ENCODE peak calls at places on chromosomes 4 and X, in ten cellular contexts. One of them, this sample, is unnamed. For H3K27me3, the result is how much of the 10 kb centered on the place peaks cover.

GRCh38 chr4:187606581-187606980 is 389.0 kb upstream of the ZFP42 start:
- DNase-seq in tibial nerve: no peak
- DNase-seq in H9: peak
- DNase-seq in astrocyte: peak
- DNase-seq in cardiac muscle cell: peak
- DNase-seq in CD8-positive, alpha-beta memory T cell: no peak
- DNase-seq in GM23248: peak
- DNase-seq in H7: peak
- DNase-seq in pancreas: no peak
- DNase-seq in aorta: no peak
- DNase-seq in this sample: peak

GRCh38 chr4:184811484-184812180 is 14.1 kb downstream of the ACSL1 start:
- DNase-seq in tibial nerve: no peak
- DNase-seq in H9: no peak
- DNase-seq in astrocyte: no peak
- DNase-seq in cardiac muscle cell: peak
- DNase-seq in CD8-positive, alpha-beta memory T cell: no peak
- DNase-seq in GM23248: no peak
- DNase-seq in H7: no peak
- DNase-seq in pancreas: no peak
- DNase-seq in aorta: no peak
- DNase-seq in this sample: no peak

GRCh38 chr4:38084984-38085383 is 124.8 kb downstream of the PTTG2 start:
- DNase-seq in tibial nerve: no peak
- DNase-seq in H9: no peak
- DNase-seq in astrocyte: no peak
- DNase-seq in cardiac muscle cell: no peak
- DNase-seq in CD8-positive, alpha-beta memory T cell: no peak
- DNase-seq in GM23248: peak
- DNase-seq in H7: no peak
- DNase-seq in pancreas: no peak
- DNase-seq in aorta: no peak
- DNase-seq in this sample: no peak

GRCh38 chr4:3269105-3269927 is 20.4 kb downstream of the MSANTD1 start:
- DNase-seq in tibial nerve: no peak
- DNase-seq in H9: no peak
- DNase-seq in astrocyte: no peak
- DNase-seq in cardiac muscle cell: no peak
- DNase-seq in CD8-positive, alpha-beta memory T cell: no peak
- DNase-seq in GM23248: no peak
- DNase-seq in H7: peak
- DNase-seq in pancreas: no peak
- DNase-seq in aorta: no peak
- DNase-seq in this sample: no peak

GRCh38 chr4:96035727-96036126 is 195.8 kb downstream of the PDHA2 start:
- DNase-seq in tibial nerve: no peak
- DNase-seq in H9: no peak
- DNase-seq in astrocyte: no peak
- DNase-seq in cardiac muscle cell: peak
- DNase-seq in CD8-positive, alpha-beta memory T cell: no peak
- DNase-seq in GM23248: no peak
- DNase-seq in H7: peak
- DNase-seq in pancreas: no peak
- DNase-seq in aorta: no peak
- DNase-seq in this sample: peak

GRCh38 chr4:183722738-183723560 is 63.9 kb downstream of the TRAPPC11 start:
- DNase-seq in tibial nerve: peak
- DNase-seq in H9: peak
- DNase-seq in astrocyte: peak
- DNase-seq in cardiac muscle cell: peak
- DNase-seq in CD8-positive, alpha-beta memory T cell: peak
- DNase-seq in GM23248: peak
- DNase-seq in H7: peak
- DNase-seq in pancreas: peak
- DNase-seq in aorta: peak
- DNase-seq in this sample: peak

GRCh38 chrX:21974011-21974385 is 33.5 kb downstream of the SMS start:
- DNase-seq in tibial nerve: no peak
- DNase-seq in H9: no peak
- DNase-seq in astrocyte: peak
- DNase-seq in cardiac muscle cell: no peak
- DNase-seq in CD8-positive, alpha-beta memory T cell: no peak
- DNase-seq in GM23248: no peak
- DNase-seq in H7: no peak
- DNase-seq in pancreas: no peak
- DNase-seq in aorta: no peak
- DNase-seq in this sample: peak

GRCh38 chr4:74032064-74032463 is 6.4 kb downstream of the CXCL3 start:
- DNase-seq in tibial nerve: no peak
- DNase-seq in H9: no peak
- DNase-seq in astrocyte: no peak
- DNase-seq in cardiac muscle cell: peak
- DNase-seq in CD8-positive, alpha-beta memory T cell: no peak
- DNase-seq in GM23248: peak
- DNase-seq in H7: no peak
- DNase-seq in pancreas: no peak
- DNase-seq in aorta: no peak
- DNase-seq in this sample: peak

GRCh38 chrX:55335296-55335695 is 70.6 kb upstream of the PAGE3 start:
- DNase-seq in tibial nerve: no peak
- DNase-seq in H9: no peak
- DNase-seq in astrocyte: no peak
- DNase-seq in cardiac muscle cell: no peak
- DNase-seq in CD8-positive, alpha-beta memory T cell: no peak
- DNase-seq in GM23248: no peak
- DNase-seq in H7: no peak
- DNase-seq in pancreas: no peak
- DNase-seq in aorta: no peak
- DNase-seq in this sample: no peak

GRCh38 chrX:55342533-55343501 is 78.1 kb upstream of the PAGE3 start:
- DNase-seq in tibial nerve: no peak
- DNase-seq in H9: peak
- DNase-seq in astrocyte: no peak
- DNase-seq in cardiac muscle cell: peak
- DNase-seq in CD8-positive, alpha-beta memory T cell: peak
- DNase-seq in GM23248: peak
- DNase-seq in H7: peak
- DNase-seq in pancreas: no peak
- DNase-seq in aorta: no peak
- DNase-seq in this sample: peak

GRCh38 chrX:55336176-55336575 is 71.5 kb upstream of the PAGE3 start:
- DNase-seq in tibial nerve: no peak
- DNase-seq in H9: no peak
- DNase-seq in astrocyte: no peak
- DNase-seq in cardiac muscle cell: no peak
- DNase-seq in CD8-positive, alpha-beta memory T cell: no peak
- DNase-seq in GM23248: no peak
- DNase-seq in H7: no peak
- DNase-seq in pancreas: no peak
- DNase-seq in aorta: no peak
- DNase-seq in this sample: peak

GRCh38 chrX:55340896-55341433 is 76.2 kb upstream of the PAGE3 start:
- DNase-seq in tibial nerve: no peak
- DNase-seq in H9: no peak
- DNase-seq in astrocyte: no peak
- DNase-seq in cardiac muscle cell: no peak
- DNase-seq in CD8-positive, alpha-beta memory T cell: no peak
- DNase-seq in GM23248: no peak
- DNase-seq in H7: no peak
- DNase-seq in pancreas: no peak
- DNase-seq in aorta: no peak
- DNase-seq in this sample: peak
- H3K27me3 ChIP-seq in tibial nerve: under half
- H3K27me3 ChIP-seq in H9: under half
- H3K27me3 ChIP-seq in astrocyte: under half
- H3K27me3 ChIP-seq in cardiac muscle cell: under half
- H3K27me3 ChIP-seq in CD8-positive, alpha-beta memory T cell: under half
- H3K27me3 ChIP-seq in GM23248: under half
- H3K27me3 ChIP-seq in H7: under half
- H3K27me3 ChIP-seq in pancreas: under half
- H3K27me3 ChIP-seq in aorta: under half
- H3K27me3 ChIP-seq in this sample: under half

GRCh38 chr4:1492636-1493539 is 86.6 kb upstream of the NKX1-1 start:
- DNase-seq in tibial nerve: no peak
- DNase-seq in H9: no peak
- DNase-seq in astrocyte: no peak
- DNase-seq in cardiac muscle cell: no peak
- DNase-seq in CD8-positive, alpha-beta memory T cell: no peak
- DNase-seq in GM23248: no peak
- DNase-seq in H7: peak
- DNase-seq in pancreas: no peak
- DNase-seq in aorta: peak
- DNase-seq in this sample: no peak

GRCh38 chr4:1495416-1496115 is 89.3 kb upstream of the NKX1-1 start:
- DNase-seq in tibial nerve: no peak
- DNase-seq in H9: no peak
- DNase-seq in astrocyte: no peak
- DNase-seq in cardiac muscle cell: no peak
- DNase-seq in CD8-positive, alpha-beta memory T cell: no peak
- DNase-seq in GM23248: no peak
- DNase-seq in H7: peak
- DNase-seq in pancreas: no peak
- DNase-seq in aorta: peak
- DNase-seq in this sample: no peak

GRCh38 chr4:1494416-1495315 is 88.4 kb upstream of the NKX1-1 start:
- DNase-seq in tibial nerve: no peak
- DNase-seq in H9: no peak
- DNase-seq in astrocyte: no peak
- DNase-seq in cardiac muscle cell: no peak
- DNase-seq in CD8-positive, alpha-beta memory T cell: no peak
- DNase-seq in GM23248: no peak
- DNase-seq in H7: peak
- DNase-seq in pancreas: no peak
- DNase-seq in aorta: peak
- DNase-seq in this sample: no peak

GRCh38 chr4:1491630-1492457 is 85.6 kb upstream of the NKX1-1 start:
- DNase-seq in tibial nerve: no peak
- DNase-seq in H9: no peak
- DNase-seq in astrocyte: no peak
- DNase-seq in cardiac muscle cell: no peak
- DNase-seq in CD8-positive, alpha-beta memory T cell: no peak
- DNase-seq in GM23248: no peak
- DNase-seq in H7: peak
- DNase-seq in pancreas: no peak
- DNase-seq in aorta: peak
- DNase-seq in this sample: no peak

DNA sequence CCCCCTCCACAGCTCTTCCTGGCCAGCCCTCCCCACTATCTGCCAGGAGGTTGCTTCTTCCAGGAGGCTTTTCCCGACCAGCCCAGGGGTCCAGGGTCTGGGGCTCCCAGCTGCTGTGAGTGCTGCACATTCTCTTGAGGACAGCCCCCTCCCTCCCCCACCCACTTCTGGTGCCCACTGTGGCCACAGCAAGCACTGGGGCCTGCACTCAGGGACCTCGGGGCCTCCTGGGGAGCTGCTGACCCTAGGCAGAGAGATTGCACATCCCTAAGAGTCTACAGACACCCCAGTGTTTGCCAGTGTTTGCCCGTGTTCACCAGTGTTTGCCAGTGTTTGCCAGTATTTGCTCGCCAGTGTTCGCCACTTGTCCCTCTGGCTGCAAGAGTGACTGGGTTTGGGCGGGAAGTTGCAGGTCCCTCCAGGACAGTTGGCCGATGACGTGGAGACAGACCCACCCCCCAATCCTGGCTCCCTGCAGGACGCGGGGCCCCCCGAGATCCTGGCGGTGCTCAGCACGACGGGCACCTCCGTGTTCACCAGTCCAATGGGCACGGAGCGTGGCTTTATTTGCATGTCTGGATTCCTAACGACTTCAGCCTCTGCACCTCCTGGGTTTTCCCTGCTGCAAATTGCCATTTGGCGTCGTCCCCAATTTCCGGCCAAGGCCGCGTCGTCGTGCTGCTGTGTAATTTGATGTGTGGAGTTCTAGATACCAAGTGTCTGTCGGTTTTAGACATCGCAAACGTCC is 87.5 kb upstream of the NKX1-1 start:
- DNase-seq in tibial nerve: no peak
- DNase-seq in H9: no peak
- DNase-seq in astrocyte: no peak
- DNase-seq in cardiac muscle cell: no peak
- DNase-seq in CD8-positive, alpha-beta memory T cell: no peak
- DNase-seq in GM23248: no peak
- DNase-seq in H7: peak
- DNase-seq in pancreas: no peak
- DNase-seq in aorta: peak
- DNase-seq in this sample: no peak
- H3K27me3 ChIP-seq in tibial nerve: under half
- H3K27me3 ChIP-seq in H9: under half
- H3K27me3 ChIP-seq in astrocyte: under half
- H3K27me3 ChIP-seq in cardiac muscle cell: under half
- H3K27me3 ChIP-seq in CD8-positive, alpha-beta memory T cell: under half
- H3K27me3 ChIP-seq in GM23248: under half
- H3K27me3 ChIP-seq in H7: under half
- H3K27me3 ChIP-seq in pancreas: under half
- H3K27me3 ChIP-seq in aorta: under half
- H3K27me3 ChIP-seq in this sample: under half

DNA sequence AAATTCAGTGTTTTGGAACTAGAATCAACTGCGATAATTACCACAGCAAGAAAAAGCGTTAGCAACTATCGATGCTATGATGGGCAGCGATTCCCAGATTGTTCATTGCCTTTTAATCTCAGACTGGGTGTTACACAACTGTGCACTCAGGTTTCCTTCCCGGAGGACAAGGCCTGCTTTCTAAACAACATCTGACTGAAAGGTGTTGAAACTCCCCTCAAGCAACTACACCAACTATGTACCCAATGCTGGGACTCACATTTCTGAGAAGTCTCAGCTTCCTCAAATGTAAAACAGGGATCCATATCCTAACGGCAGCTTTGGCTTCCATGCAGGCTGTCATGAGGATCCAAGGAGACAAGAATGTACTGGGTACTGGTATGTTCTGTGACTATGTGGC is 8.2 kb downstream of the GABRE start:
- DNase-seq in tibial nerve: no peak
- DNase-seq in H9: no peak
- DNase-seq in astrocyte: no peak
- DNase-seq in cardiac muscle cell: no peak
- DNase-seq in CD8-positive, alpha-beta memory T cell: no peak
- DNase-seq in GM23248: no peak
- DNase-seq in H7: no peak
- DNase-seq in pancreas: no peak
- DNase-seq in aorta: no peak
- DNase-seq in this sample: no peak
- H3K27me3 ChIP-seq in tibial nerve: under half
- H3K27me3 ChIP-seq in H9: under half
- H3K27me3 ChIP-seq in astrocyte: under half
- H3K27me3 ChIP-seq in cardiac muscle cell: under half
- H3K27me3 ChIP-seq in CD8-positive, alpha-beta memory T cell: under half
- H3K27me3 ChIP-seq in GM23248: under half
- H3K27me3 ChIP-seq in H7: under half
- H3K27me3 ChIP-seq in pancreas: under half
- H3K27me3 ChIP-seq in aorta: under half
- H3K27me3 ChIP-seq in this sample: under half

GRCh38 chrX:114582698-114583395 is 1.0 kb upstream of the HTR2C start:
- DNase-seq in tibial nerve: no peak
- DNase-seq in H9: peak
- DNase-seq in astrocyte: no peak
- DNase-seq in cardiac muscle cell: no peak
- DNase-seq in CD8-positive, alpha-beta memory T cell: no peak
- DNase-seq in GM23248: no peak
- DNase-seq in H7: peak
- DNase-seq in pancreas: no peak
- DNase-seq in aorta: no peak
- DNase-seq in this sample: no peak

GRCh38 chrX:114584434-114584943 is 603 bp downstream of the HTR2C start:
- DNase-seq in tibial nerve: no peak
- DNase-seq in H9: peak
- DNase-seq in astrocyte: no peak
- DNase-seq in cardiac muscle cell: peak
- DNase-seq in CD8-positive, alpha-beta memory T cell: no peak
- DNase-seq in GM23248: peak
- DNase-seq in H7: peak
- DNase-seq in pancreas: no peak
- DNase-seq in aorta: no peak
- DNase-seq in this sample: no peak

GRCh38 chrX:114583646-114584433 is at the start of gene HTR2C:
- DNase-seq in tibial nerve: no peak
- DNase-seq in H9: peak
- DNase-seq in astrocyte: no peak
- DNase-seq in cardiac muscle cell: no peak
- DNase-seq in CD8-positive, alpha-beta memory T cell: no peak
- DNase-seq in GM23248: no peak
- DNase-seq in H7: peak
- DNase-seq in pancreas: no peak
- DNase-seq in aorta: no peak
- DNase-seq in this sample: no peak

GRCh38 chrX:114582264-114582632 is 1.6 kb upstream of the HTR2C start:
- DNase-seq in tibial nerve: no peak
- DNase-seq in H9: no peak
- DNase-seq in astrocyte: no peak
- DNase-seq in cardiac muscle cell: no peak
- DNase-seq in CD8-positive, alpha-beta memory T cell: no peak
- DNase-seq in GM23248: no peak
- DNase-seq in H7: no peak
- DNase-seq in pancreas: no peak
- DNase-seq in aorta: no peak
- DNase-seq in this sample: no peak

DNA sequence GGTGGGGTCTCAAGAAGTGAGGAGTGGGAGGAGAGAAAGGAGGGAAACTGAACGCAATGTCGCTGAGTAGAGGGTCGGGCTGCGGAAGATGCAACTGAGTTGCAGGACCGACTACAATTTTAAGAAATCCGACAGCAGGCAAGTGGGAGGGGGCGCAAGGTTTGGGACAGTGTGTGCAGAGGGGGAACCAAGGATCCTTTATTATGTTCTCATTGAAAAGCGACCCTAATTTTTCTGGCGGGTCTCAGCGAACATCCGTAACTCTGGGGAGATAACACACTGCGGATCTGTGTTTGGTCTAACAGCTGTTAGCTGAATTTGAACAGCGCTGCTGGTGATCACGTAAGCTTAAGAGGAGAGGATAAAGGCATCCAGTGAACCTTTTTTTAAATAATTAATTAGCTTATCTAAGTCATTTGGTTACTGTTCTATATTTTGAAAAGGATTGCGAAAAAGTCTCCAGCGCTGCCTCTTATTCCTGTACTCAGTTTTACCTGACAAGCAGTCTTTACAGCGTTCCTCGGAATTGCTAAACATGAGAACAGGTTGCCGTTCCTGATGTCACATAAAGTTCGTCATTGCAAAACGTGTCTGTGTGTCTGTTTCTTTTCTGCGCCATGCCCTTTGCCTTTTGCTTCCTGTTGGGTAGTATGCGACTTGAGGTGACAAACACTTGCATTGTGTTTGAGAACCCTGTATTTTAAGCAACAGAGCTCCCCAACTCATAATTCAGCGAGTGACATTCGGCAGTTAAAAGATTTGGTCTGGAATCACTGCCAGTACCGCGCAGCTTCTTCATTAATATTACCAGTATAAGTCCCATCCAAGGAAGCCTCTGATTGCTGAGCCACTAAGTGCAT is 1.3 kb downstream of the HTR2C start:
- DNase-seq in tibial nerve: no peak
- DNase-seq in H9: peak
- DNase-seq in astrocyte: no peak
- DNase-seq in cardiac muscle cell: no peak
- DNase-seq in CD8-positive, alpha-beta memory T cell: no peak
- DNase-seq in GM23248: no peak
- DNase-seq in H7: no peak
- DNase-seq in pancreas: no peak
- DNase-seq in aorta: no peak
- DNase-seq in this sample: no peak
- H3K27me3 ChIP-seq in tibial nerve: half or more
- H3K27me3 ChIP-seq in H9: under half
- H3K27me3 ChIP-seq in astrocyte: under half
- H3K27me3 ChIP-seq in cardiac muscle cell: half or more
- H3K27me3 ChIP-seq in CD8-positive, alpha-beta memory T cell: under half
- H3K27me3 ChIP-seq in GM23248: under half
- H3K27me3 ChIP-seq in H7: half or more
- H3K27me3 ChIP-seq in pancreas: half or more
- H3K27me3 ChIP-seq in aorta: under half
- H3K27me3 ChIP-seq in this sample: under half